ENCODE peak calls at places on chromosomes 11 and 22, in ten cellular contexts. One of them, this sample, is unnamed.

GRCh38 chr22:26847046-26847445 is 189.7 kb downstream of the MIAT start:
- DNase-seq in heart right ventricle: no peak
- DNase-seq in mammary epithelial cell: no peak
- DNase-seq in AG04450: no peak
- DNase-seq in upper lobe of right lung: no peak
- DNase-seq in A549: no peak
- DNase-seq in brain microvascular endothelial cell: no peak
- DNase-seq in GM23338: no peak
- DNase-seq in IMR-90: no peak
- DNase-seq in K562: no peak
- DNase-seq in this sample: no peak

GRCh38 chr22:46619830-46620501 is at the start of gene GRAMD4:
- DNase-seq in brain microvascular endothelial cell: no peak
- DNase-seq in IMR-90: no peak
- DNase-seq in heart right ventricle: peak
- DNase-seq in A549: no peak
- DNase-seq in GM23338: no peak
- DNase-seq in upper lobe of right lung: no peak
- DNase-seq in K562: peak
- DNase-seq in mammary epithelial cell: no peak
- DNase-seq in AG04450: no peak
- DNase-seq in this sample: no peak

GRCh38 chr11:67627788-67628624 is 1.7 kb downstream of the NUDT8 start:
- DNase-seq in mammary epithelial cell: no peak
- DNase-seq in AG04450: no peak
- DNase-seq in brain microvascular endothelial cell: no peak
- DNase-seq in IMR-90: no peak
- DNase-seq in A549: no peak
- DNase-seq in upper lobe of right lung: peak
- DNase-seq in K562: no peak
- DNase-seq in GM23338: no peak
- DNase-seq in heart right ventricle: peak
- DNase-seq in this sample: no peak

GRCh38 chr22:50603511-50604255 is 3.1 kb downstream of the MAPK8IP2 start:
- DNase-seq in A549: no peak
- DNase-seq in upper lobe of right lung: no peak
- DNase-seq in GM23338: peak
- DNase-seq in K562: no peak
- DNase-seq in brain microvascular endothelial cell: no peak
- DNase-seq in mammary epithelial cell: no peak
- DNase-seq in AG04450: no peak
- DNase-seq in heart right ventricle: no peak
- DNase-seq in IMR-90: no peak
- DNase-seq in this sample: no peak

GRCh38 chr11:66728760-66729385 is at the start of gene SPTBN2:
- DNase-seq in AG04450: no peak
- DNase-seq in A549: no peak
- DNase-seq in heart right ventricle: no peak
- DNase-seq in mammary epithelial cell: no peak
- DNase-seq in upper lobe of right lung: no peak
- DNase-seq in IMR-90: no peak
- DNase-seq in GM23338: peak
- DNase-seq in brain microvascular endothelial cell: no peak
- DNase-seq in K562: peak
- DNase-seq in this sample: no peak

GRCh38 chr11:8222820-8223512 is 40.7 kb downstream of the LMO1 start:
- DNase-seq in upper lobe of right lung: peak
- DNase-seq in A549: no peak
- DNase-seq in brain microvascular endothelial cell: no peak
- DNase-seq in GM23338: no peak
- DNase-seq in heart right ventricle: no peak
- DNase-seq in K562: no peak
- DNase-seq in IMR-90: no peak
- DNase-seq in AG04450: no peak
- DNase-seq in mammary epithelial cell: no peak
- DNase-seq in this sample: no peak

GRCh38 chr11:74269161-74269809 is 42.2 kb downstream of the P4HA3 start:
- DNase-seq in heart right ventricle: no peak
- DNase-seq in IMR-90: peak
- DNase-seq in upper lobe of right lung: no peak
- DNase-seq in mammary epithelial cell: no peak
- DNase-seq in AG04450: peak
- DNase-seq in K562: no peak
- DNase-seq in GM23338: no peak
- DNase-seq in brain microvascular endothelial cell: no peak
- DNase-seq in A549: peak
- DNase-seq in this sample: no peak

GRCh38 chr22:17836977-17837742 is 62.9 kb upstream of the BID start:
- DNase-seq in AG04450: no peak
- DNase-seq in heart right ventricle: no peak
- DNase-seq in upper lobe of right lung: no peak
- DNase-seq in A549: no peak
- DNase-seq in IMR-90: no peak
- DNase-seq in K562: no peak
- DNase-seq in GM23338: peak
- DNase-seq in brain microvascular endothelial cell: no peak
- DNase-seq in mammary epithelial cell: no peak
- DNase-seq in this sample: no peak

GRCh38 chr11:76763573-76764348 is 19.4 kb upstream of the TSKU start:
- DNase-seq in A549: peak
- DNase-seq in mammary epithelial cell: peak
- DNase-seq in brain microvascular endothelial cell: peak
- DNase-seq in IMR-90: peak
- DNase-seq in K562: no peak
- DNase-seq in heart right ventricle: no peak
- DNase-seq in upper lobe of right lung: no peak
- DNase-seq in GM23338: no peak
- DNase-seq in AG04450: no peak
- DNase-seq in this sample: peak

GRCh38 chr22:38201371-38201717 is 450 bp upstream of the MAFF start:
- DNase-seq in upper lobe of right lung: no peak
- DNase-seq in mammary epithelial cell: no peak
- DNase-seq in heart right ventricle: no peak
- DNase-seq in AG04450: no peak
- DNase-seq in IMR-90: no peak
- DNase-seq in A549: no peak
- DNase-seq in K562: no peak
- DNase-seq in brain microvascular endothelial cell: no peak
- DNase-seq in GM23338: no peak
- DNase-seq in this sample: no peak

GRCh38 chr22:38203855-38204497 is 2.2 kb downstream of the MAFF start:
- DNase-seq in AG04450: no peak
- DNase-seq in upper lobe of right lung: no peak
- DNase-seq in GM23338: no peak
- DNase-seq in IMR-90: peak
- DNase-seq in A549: no peak
- DNase-seq in mammary epithelial cell: peak
- DNase-seq in heart right ventricle: no peak
- DNase-seq in K562: no peak
- DNase-seq in brain microvascular endothelial cell: peak
- DNase-seq in this sample: no peak

GRCh38 chr22:38201718-38202436 is at the start of gene MAFF:
- DNase-seq in IMR-90: peak
- DNase-seq in brain microvascular endothelial cell: peak
- DNase-seq in upper lobe of right lung: peak
- DNase-seq in mammary epithelial cell: peak
- DNase-seq in A549: peak
- DNase-seq in heart right ventricle: peak
- DNase-seq in AG04450: peak
- DNase-seq in K562: peak
- DNase-seq in GM23338: peak
- DNase-seq in this sample: peak

GRCh38 chr22:38203090-38203810 is 1.5 kb downstream of the MAFF start:
- DNase-seq in upper lobe of right lung: peak
- DNase-seq in A549: peak
- DNase-seq in mammary epithelial cell: peak
- DNase-seq in IMR-90: peak
- DNase-seq in heart right ventricle: no peak
- DNase-seq in K562: peak
- DNase-seq in AG04450: no peak
- DNase-seq in GM23338: peak
- DNase-seq in brain microvascular endothelial cell: no peak
- DNase-seq in this sample: peak

GRCh38 chr22:38202437-38203089 is 769 bp downstream of the MAFF start:
- DNase-seq in heart right ventricle: peak
- DNase-seq in K562: peak
- DNase-seq in brain microvascular endothelial cell: peak
- DNase-seq in IMR-90: peak
- DNase-seq in A549: peak
- DNase-seq in AG04450: peak
- DNase-seq in mammary epithelial cell: peak
- DNase-seq in GM23338: peak
- DNase-seq in upper lobe of right lung: peak
- DNase-seq in this sample: peak
- TF ChIP-seq CTCF in heart right ventricle: peak
- TF ChIP-seq CTCF in K562: no peak
- TF ChIP-seq CTCF in brain microvascular endothelial cell: peak
- TF ChIP-seq CTCF in IMR-90: peak
- TF ChIP-seq CTCF in A549: no peak
- TF ChIP-seq CTCF in AG04450: no peak
- TF ChIP-seq CTCF in mammary epithelial cell: no peak
- TF ChIP-seq CTCF in GM23338: no peak
- TF ChIP-seq CTCF in upper lobe of right lung: no peak
- TF ChIP-seq CTCF in this sample: no peak

GRCh38 chr22:29267462-29267857 is 321 bp downstream of the RHBDD3 start:
- DNase-seq in K562: no peak
- DNase-seq in heart right ventricle: no peak
- DNase-seq in brain microvascular endothelial cell: no peak
- DNase-seq in A549: no peak
- DNase-seq in mammary epithelial cell: peak
- DNase-seq in GM23338: no peak
- DNase-seq in AG04450: no peak
- DNase-seq in IMR-90: no peak
- DNase-seq in upper lobe of right lung: no peak
- DNase-seq in this sample: no peak
- H3K27ac ChIP-seq in K562: peak
- H3K27ac ChIP-seq in heart right ventricle: peak
- H3K27ac ChIP-seq in brain microvascular endothelial cell: peak
- H3K27ac ChIP-seq in A549: peak
- H3K27ac ChIP-seq in mammary epithelial cell: peak
- H3K27ac ChIP-seq in GM23338: peak
- H3K27ac ChIP-seq in AG04450: peak
- H3K27ac ChIP-seq in IMR-90: peak
- H3K27ac ChIP-seq in upper lobe of right lung: peak
- H3K27ac ChIP-seq in this sample: peak

GRCh38 chr22:35421121-35421520 is 21.2 kb downstream of the MCM5 start:
- DNase-seq in K562: no peak
- DNase-seq in IMR-90: no peak
- DNase-seq in mammary epithelial cell: no peak
- DNase-seq in brain microvascular endothelial cell: no peak
- DNase-seq in heart right ventricle: no peak
- DNase-seq in AG04450: no peak
- DNase-seq in upper lobe of right lung: no peak
- DNase-seq in GM23338: peak
- DNase-seq in A549: no peak
- DNase-seq in this sample: no peak
- TF ChIP-seq CTCF in K562: no peak
- TF ChIP-seq CTCF in IMR-90: no peak
- TF ChIP-seq CTCF in mammary epithelial cell: no peak
- TF ChIP-seq CTCF in brain microvascular endothelial cell: no peak
- TF ChIP-seq CTCF in heart right ventricle: no peak
- TF ChIP-seq CTCF in AG04450: no peak
- TF ChIP-seq CTCF in upper lobe of right lung: no peak
- TF ChIP-seq CTCF in GM23338: peak
- TF ChIP-seq CTCF in A549: no peak
- TF ChIP-seq CTCF in this sample: no peak

DNA sequence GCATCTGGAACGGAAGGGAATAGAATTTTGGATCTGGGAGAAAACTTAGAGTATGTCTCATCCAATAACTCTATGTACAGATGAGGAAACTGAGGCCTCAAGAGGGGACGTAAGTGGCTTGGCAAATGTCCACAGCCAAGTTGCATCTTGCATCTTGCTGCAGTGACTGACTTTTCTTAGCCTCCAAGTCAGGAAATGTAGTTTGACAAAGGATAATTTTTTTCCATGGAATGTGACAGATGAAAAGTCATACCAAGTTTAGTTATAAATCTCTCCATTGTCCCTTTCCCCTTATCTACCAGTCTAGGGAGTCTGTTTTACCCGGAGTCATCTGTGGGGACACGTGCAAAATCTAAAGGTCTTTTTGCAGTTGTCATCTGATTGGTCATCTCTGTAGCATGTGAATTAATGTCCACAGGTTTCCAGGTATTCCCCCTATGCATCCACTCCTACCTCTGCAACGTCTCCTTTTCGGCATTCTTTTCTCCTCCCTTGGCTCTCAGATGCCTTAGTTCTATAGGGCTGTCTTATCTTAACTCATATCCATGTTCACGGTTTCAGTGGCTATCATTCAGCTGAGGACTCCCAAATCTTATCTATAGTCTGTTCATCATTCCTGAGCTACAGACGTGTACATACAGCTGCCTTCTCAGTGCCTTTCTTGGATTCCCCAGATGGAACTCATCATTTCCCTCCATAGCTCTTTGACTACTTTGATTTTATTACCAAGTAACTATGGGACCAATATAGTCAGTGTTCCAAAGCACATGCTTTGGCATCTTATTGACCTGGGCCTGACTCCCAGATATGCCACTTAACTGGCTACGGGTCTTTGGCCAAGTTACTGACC is 139.5 kb upstream of the TIMP3 start:
- DNase-seq in GM23338: no peak
- DNase-seq in heart right ventricle: no peak
- DNase-seq in AG04450: no peak
- DNase-seq in upper lobe of right lung: no peak
- DNase-seq in IMR-90: peak
- DNase-seq in K562: no peak
- DNase-seq in mammary epithelial cell: no peak
- DNase-seq in brain microvascular endothelial cell: peak
- DNase-seq in A549: no peak
- DNase-seq in this sample: no peak
- H3K27ac ChIP-seq in GM23338: no peak
- H3K27ac ChIP-seq in heart right ventricle: no peak
- H3K27ac ChIP-seq in AG04450: peak
- H3K27ac ChIP-seq in upper lobe of right lung: no peak
- H3K27ac ChIP-seq in IMR-90: peak
- H3K27ac ChIP-seq in K562: no peak
- H3K27ac ChIP-seq in mammary epithelial cell: peak
- H3K27ac ChIP-seq in brain microvascular endothelial cell: peak
- H3K27ac ChIP-seq in A549: no peak
- H3K27ac ChIP-seq in this sample: no peak

DNA sequence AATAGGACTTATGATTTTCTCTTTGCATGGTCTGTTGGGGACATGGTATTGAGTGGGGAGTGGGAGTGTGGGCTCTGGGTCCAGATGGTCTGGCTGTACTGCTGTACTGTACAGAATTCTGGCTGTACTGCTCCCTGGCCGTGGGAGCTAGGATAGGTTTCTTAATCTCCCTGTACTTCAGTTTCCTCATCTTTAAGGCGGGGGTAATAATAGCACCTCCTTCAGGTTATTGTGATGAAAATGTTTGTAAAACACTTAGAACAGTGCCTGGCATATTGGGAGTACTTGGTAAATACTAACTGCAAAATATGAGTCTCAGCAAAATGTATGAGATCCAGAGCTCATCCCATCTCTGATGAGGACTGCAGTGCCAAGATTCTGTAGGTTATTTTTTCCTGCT is 198.6 kb downstream of the KIF18A start:
- DNase-seq in A549: no peak
- DNase-seq in AG04450: no peak
- DNase-seq in upper lobe of right lung: no peak
- DNase-seq in GM23338: no peak
- DNase-seq in mammary epithelial cell: no peak
- DNase-seq in IMR-90: no peak
- DNase-seq in K562: peak
- DNase-seq in brain microvascular endothelial cell: no peak
- DNase-seq in heart right ventricle: no peak
- DNase-seq in this sample: no peak
- TF ChIP-seq CTCF in A549: no peak
- TF ChIP-seq CTCF in AG04450: peak
- TF ChIP-seq CTCF in upper lobe of right lung: no peak
- TF ChIP-seq CTCF in GM23338: no peak
- TF ChIP-seq CTCF in mammary epithelial cell: no peak
- TF ChIP-seq CTCF in IMR-90: no peak
- TF ChIP-seq CTCF in K562: no peak
- TF ChIP-seq CTCF in brain microvascular endothelial cell: no peak
- TF ChIP-seq CTCF in heart right ventricle: no peak
- TF ChIP-seq CTCF in this sample: no peak